ENCODE peak calls at places on chromosomes 7 and 10, in four cellular contexts. One of them, this sample, is unnamed.

GRCh38 chr7:20310963-20311742 is 19.5 kb upstream of the ITGB8 start:
- DNase-seq in breast epithelium: no peak
- DNase-seq in Panc1: no peak
- DNase-seq in lung: no peak
- DNase-seq in this sample: no peak

GRCh38 chr7:28018446-28018845 is 162.1 kb downstream of the JAZF1 start:
- DNase-seq in breast epithelium: no peak
- DNase-seq in Panc1: no peak
- DNase-seq in lung: no peak
- DNase-seq in this sample: no peak

GRCh38 chr7:157136372-157136771 is 2.4 kb upstream of the UBE3C start:
- DNase-seq in breast epithelium: no peak
- DNase-seq in Panc1: no peak
- DNase-seq in lung: no peak
- DNase-seq in this sample: no peak

GRCh38 chr10:88386878-88387773 is 196.0 kb downstream of the RNLS start:
- DNase-seq in breast epithelium: no peak
- DNase-seq in Panc1: no peak
- DNase-seq in lung: peak
- DNase-seq in this sample: peak

GRCh38 chr10:29386347-29386999 is 97.6 kb downstream of the LYZL1 start:
- DNase-seq in breast epithelium: no peak
- DNase-seq in Panc1: no peak
- DNase-seq in lung: no peak
- DNase-seq in this sample: no peak

GRCh38 chr10:32253821-32254220 is 93.1 kb downstream of the EPC1 start:
- DNase-seq in breast epithelium: no peak
- DNase-seq in Panc1: no peak
- DNase-seq in lung: no peak
- DNase-seq in this sample: no peak

GRCh38 chr7:27091125-27091524 is 4.7 kb downstream of the HOXA1 start:
- DNase-seq in breast epithelium: no peak
- DNase-seq in Panc1: no peak
- DNase-seq in lung: no peak
- DNase-seq in this sample: no peak

GRCh38 chr7:36207451-36208291 is 54.6 kb downstream of the EEPD1 start:
- DNase-seq in breast epithelium: peak
- DNase-seq in Panc1: no peak
- DNase-seq in lung: no peak
- DNase-seq in this sample: peak

GRCh38 chr10:628386-629045 is 61.0 kb downstream of the DIP2C start:
- DNase-seq in breast epithelium: no peak
- DNase-seq in Panc1: no peak
- DNase-seq in lung: no peak
- DNase-seq in this sample: peak

GRCh38 chr10:10792681-10793080 is 225.0 kb upstream of the CELF2 start:
- DNase-seq in breast epithelium: no peak
- DNase-seq in Panc1: no peak
- DNase-seq in lung: no peak
- DNase-seq in this sample: no peak

GRCh38 chr7:139105037-139105382 is 4.5 kb downstream of the ZC3HAV1 start:
- DNase-seq in breast epithelium: no peak
- DNase-seq in Panc1: no peak
- DNase-seq in lung: no peak
- DNase-seq in this sample: no peak

GRCh38 chr10:14775656-14776055 is 959 bp upstream of the FAM107B start:
- DNase-seq in breast epithelium: no peak
- DNase-seq in Panc1: no peak
- DNase-seq in lung: no peak
- DNase-seq in this sample: no peak

GRCh38 chr7:70786076-70786475 is 345.9 kb upstream of the GALNT17 start:
- DNase-seq in breast epithelium: no peak
- DNase-seq in Panc1: no peak
- DNase-seq in lung: no peak
- DNase-seq in this sample: no peak

GRCh38 chr10:112383325-112383724 is 9.4 kb downstream of the ACSL5 start:
- DNase-seq in breast epithelium: no peak
- DNase-seq in Panc1: no peak
- DNase-seq in lung: no peak
- DNase-seq in this sample: no peak

GRCh38 chr7:26993816-26994810 is 101.7 kb downstream of the HOXA1 start:
- DNase-seq in breast epithelium: no peak
- DNase-seq in Panc1: no peak
- DNase-seq in lung: no peak
- DNase-seq in this sample: no peak

GRCh38 chr10:113776553-113776952 is 25.1 kb downstream of the PLEKHS1 start:
- DNase-seq in breast epithelium: no peak
- DNase-seq in Panc1: no peak
- DNase-seq in lung: no peak
- DNase-seq in this sample: no peak

GRCh38 chr10:623039-623438 is 66.4 kb downstream of the DIP2C start:
- DNase-seq in breast epithelium: no peak
- DNase-seq in Panc1: no peak
- DNase-seq in lung: no peak
- DNase-seq in this sample: peak

GRCh38 chr10:2885956-2886296 is 181.4 kb upstream of the PFKP start:
- DNase-seq in breast epithelium: no peak
- DNase-seq in Panc1: no peak
- DNase-seq in lung: no peak
- DNase-seq in this sample: no peak

GRCh38 chr7:20158684-20159083 is 58.5 kb downstream of the MACC1 start:
- DNase-seq in breast epithelium: no peak
- DNase-seq in Panc1: no peak
- DNase-seq in lung: no peak
- DNase-seq in this sample: no peak

GRCh38 chr7:138440460-138440859 is 19.6 kb upstream of the TRIM24 start:
- DNase-seq in breast epithelium: no peak
- DNase-seq in Panc1: no peak
- DNase-seq in lung: no peak
- DNase-seq in this sample: no peak

DNA sequence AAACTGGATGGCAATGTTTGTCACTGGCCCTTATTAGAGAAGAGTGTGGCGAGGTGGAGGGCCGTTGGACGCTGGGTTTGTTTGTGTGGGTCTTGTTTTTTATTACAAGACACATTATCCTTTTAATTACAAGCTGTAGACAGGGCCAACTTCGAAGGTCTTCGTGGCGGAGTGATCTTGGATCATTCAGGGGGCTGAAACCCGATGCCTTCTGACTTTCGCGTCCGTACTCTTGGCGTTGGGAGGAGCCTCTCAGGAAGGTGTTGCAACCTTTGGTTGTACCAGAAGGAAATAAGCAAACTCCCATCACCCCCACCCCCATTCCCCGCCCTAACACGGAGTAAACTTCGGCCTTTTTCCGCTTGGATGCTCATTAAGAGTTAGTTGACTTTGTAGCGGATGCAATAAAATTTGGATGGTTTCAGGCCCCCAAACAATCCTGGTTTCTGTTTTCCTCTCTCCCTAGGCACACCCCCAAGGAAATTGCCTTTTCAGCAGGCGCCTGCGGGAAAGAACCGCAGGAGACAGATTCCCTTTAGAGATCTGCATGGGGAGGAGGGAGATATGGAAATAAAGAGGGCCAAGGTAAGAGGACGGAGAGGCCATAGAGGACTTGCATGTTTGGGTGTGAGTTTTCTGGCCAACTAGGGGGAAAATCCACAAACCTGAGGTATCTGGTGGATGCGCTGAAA is 294.5 kb upstream of the NFE2L3 start:
- DNase-seq in breast epithelium: no peak
- DNase-seq in Panc1: no peak
- DNase-seq in lung: no peak
- DNase-seq in this sample: no peak
- H3K4me3 ChIP-seq in breast epithelium: peak
- H3K4me3 ChIP-seq in Panc1: no peak
- H3K4me3 ChIP-seq in lung: peak
- H3K4me3 ChIP-seq in this sample: no peak

GRCh38 chr7:105988277-105988676 is 25.2 kb downstream of the CDHR3 start:
- DNase-seq in breast epithelium: no peak
- DNase-seq in Panc1: no peak
- DNase-seq in lung: no peak
- DNase-seq in this sample: no peak

GRCh38 chr7:105990141-105990540 is 27.1 kb downstream of the CDHR3 start:
- DNase-seq in breast epithelium: no peak
- DNase-seq in Panc1: no peak
- DNase-seq in lung: no peak
- DNase-seq in this sample: no peak

GRCh38 chr7:105992888-105993287 is 29.8 kb downstream of the CDHR3 start:
- DNase-seq in breast epithelium: no peak
- DNase-seq in Panc1: no peak
- DNase-seq in lung: no peak
- DNase-seq in this sample: no peak

GRCh38 chr7:105989686-105990085 is 26.6 kb downstream of the CDHR3 start:
- DNase-seq in breast epithelium: no peak
- DNase-seq in Panc1: no peak
- DNase-seq in lung: no peak
- DNase-seq in this sample: no peak

DNA sequence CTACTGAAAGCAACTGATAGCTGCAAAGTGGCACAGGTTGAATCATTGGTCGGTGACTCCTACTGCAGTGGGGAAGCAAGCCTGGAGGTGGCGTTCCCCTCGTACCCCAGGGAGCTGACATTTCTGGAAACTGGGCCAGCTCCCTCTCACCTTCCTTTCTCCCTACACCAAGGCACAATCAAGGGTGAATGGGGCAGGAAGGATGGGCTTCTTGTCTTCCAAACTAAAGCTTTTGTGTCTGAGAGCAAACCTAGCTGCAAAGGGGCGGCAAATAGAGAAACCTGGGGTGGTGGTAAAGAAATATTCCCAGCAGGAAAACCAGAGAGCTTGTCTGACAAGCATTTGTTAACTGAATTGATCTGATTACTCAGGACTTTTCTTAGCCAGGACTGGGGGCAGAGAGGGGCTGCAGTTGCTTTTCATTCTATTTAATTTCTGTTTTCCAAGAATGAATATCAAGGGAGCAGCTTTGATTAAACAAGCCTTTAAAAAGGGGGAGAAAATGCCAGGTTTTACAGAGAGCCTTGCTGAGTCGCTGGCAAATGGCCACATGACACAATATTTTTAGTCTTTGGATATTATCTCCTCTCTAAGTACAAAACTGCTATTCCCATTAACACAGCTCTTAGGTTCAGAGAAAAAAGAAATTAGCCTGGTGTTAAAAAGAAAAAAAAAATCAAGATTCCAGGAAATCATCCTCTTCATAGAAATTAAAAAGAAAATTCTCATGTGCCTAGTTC is 27.8 kb downstream of the CDHR3 start:
- DNase-seq in breast epithelium: no peak
- DNase-seq in Panc1: no peak
- DNase-seq in lung: no peak
- DNase-seq in this sample: no peak
- H3K27ac ChIP-seq in breast epithelium: no peak
- H3K27ac ChIP-seq in Panc1: no peak
- H3K27ac ChIP-seq in lung: no peak
- H3K27ac ChIP-seq in this sample: no peak

GRCh38 chr10:34812771-34813170 is 2.3 kb downstream of the PARD3 start:
- DNase-seq in breast epithelium: no peak
- DNase-seq in Panc1: no peak
- DNase-seq in lung: no peak
- DNase-seq in this sample: no peak
- H3K4me3 ChIP-seq in breast epithelium: peak
- H3K4me3 ChIP-seq in Panc1: no peak
- H3K4me3 ChIP-seq in lung: no peak
- H3K4me3 ChIP-seq in this sample: no peak

DNA sequence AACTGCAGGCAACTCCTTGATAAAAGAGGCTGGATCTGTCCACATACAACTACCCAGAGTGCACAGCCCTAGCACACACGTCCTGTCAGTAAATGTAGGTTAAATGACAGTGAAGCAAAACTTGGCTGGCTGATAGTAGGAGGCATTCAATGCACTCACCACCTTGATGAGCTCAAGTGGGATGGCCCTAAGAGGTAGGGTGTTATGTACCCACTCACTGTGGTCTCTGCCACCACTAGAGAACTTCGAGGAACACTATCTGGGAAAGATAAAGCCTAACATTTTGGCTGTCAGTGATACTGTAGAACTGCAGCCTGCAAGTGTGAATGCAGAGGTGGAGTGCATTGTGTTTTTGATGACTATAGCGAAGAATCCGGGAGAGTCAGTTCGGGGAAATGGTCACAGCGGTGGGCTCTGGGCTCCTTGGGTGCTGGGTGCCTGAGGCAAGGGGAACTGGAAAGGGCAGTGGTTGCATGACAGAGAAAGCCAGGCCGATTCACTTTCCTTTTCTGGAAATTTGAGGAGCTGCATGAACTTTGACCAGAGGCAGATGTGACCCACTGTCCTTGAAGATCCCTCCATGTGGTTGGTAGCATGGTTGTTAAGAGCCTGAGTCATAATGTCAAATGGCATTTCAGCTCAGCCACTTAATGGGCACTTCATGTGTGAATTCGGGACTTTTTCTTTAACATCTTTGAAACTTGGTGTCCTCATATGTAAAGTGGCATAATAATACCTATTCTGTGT is 93.1 kb upstream of the ZPBP start:
- DNase-seq in breast epithelium: no peak
- DNase-seq in Panc1: no peak
- DNase-seq in lung: no peak
- DNase-seq in this sample: no peak
- H3K27ac ChIP-seq in breast epithelium: no peak
- H3K27ac ChIP-seq in Panc1: no peak
- H3K27ac ChIP-seq in lung: no peak
- H3K27ac ChIP-seq in this sample: no peak

GRCh38 chr10:103849880-103850571 is 5.3 kb downstream of the SH3PXD2A start:
- DNase-seq in breast epithelium: no peak
- DNase-seq in Panc1: peak
- DNase-seq in lung: no peak
- DNase-seq in this sample: no peak
- H3K4me3 ChIP-seq in breast epithelium: no peak
- H3K4me3 ChIP-seq in Panc1: peak
- H3K4me3 ChIP-seq in lung: no peak
- H3K4me3 ChIP-seq in this sample: no peak

DNA sequence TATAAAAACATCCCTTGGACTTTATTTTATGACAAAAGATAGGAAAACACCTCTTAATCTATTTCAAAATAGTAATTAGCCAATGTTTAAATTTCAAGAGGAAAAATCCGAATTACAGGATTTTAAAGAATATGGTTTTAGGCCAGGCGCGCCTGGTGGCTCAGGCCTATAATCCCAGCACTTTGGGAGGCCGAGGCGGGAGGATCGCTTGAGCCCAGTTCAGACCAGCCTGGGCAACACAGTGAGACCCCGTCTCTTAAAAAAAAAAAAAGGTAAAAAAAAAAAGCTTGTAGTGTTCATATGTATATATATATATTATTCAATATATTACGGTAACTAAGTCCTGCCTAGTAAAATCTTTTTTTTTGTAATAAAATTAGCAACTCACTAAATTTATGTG is 1.4 kb downstream of the BNIP3 start:
- DNase-seq in breast epithelium: no peak
- DNase-seq in Panc1: no peak
- DNase-seq in lung: no peak
- DNase-seq in this sample: no peak
- H3K27ac ChIP-seq in breast epithelium: peak
- H3K27ac ChIP-seq in Panc1: peak
- H3K27ac ChIP-seq in lung: no peak
- H3K27ac ChIP-seq in this sample: peak

DNA sequence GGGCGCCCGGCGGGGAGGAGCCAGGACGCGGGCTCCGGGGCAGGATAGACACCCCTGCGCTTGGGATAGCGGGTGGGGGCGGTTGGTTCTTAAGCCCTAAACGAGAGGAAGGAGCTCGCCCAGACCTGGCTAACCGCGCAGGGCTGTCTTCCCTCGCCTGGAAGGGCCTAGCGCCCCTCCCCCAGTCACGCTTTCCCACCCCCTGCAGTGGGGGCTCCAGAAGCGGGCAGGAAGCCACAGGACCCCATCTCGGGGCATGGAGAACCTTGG is 6.5 kb downstream of the SHH start:
- DNase-seq in breast epithelium: no peak
- DNase-seq in Panc1: no peak
- DNase-seq in lung: no peak
- DNase-seq in this sample: no peak
- H3K4me3 ChIP-seq in breast epithelium: peak
- H3K4me3 ChIP-seq in Panc1: peak
- H3K4me3 ChIP-seq in lung: no peak
- H3K4me3 ChIP-seq in this sample: no peak